ENCODE peak calls at places on chromosomes 12 and 14, in nine cellular contexts. V, S, T, U, K, Y, A, F and I are unnamed samples.

GRCh38 chr12:31813305-31813704 is 84.5 kb upstream of the AMN1 start:
- DNase-seq in U (no peak), T (no peak), A (no peak), S (no peak), K (peak; percentile 31), F (no peak), Y (no peak), V (no peak), I (no peak)

GRCh38 chr14:22390824-22391461 is 198.1 kb downstream of the DAD1 start:
- DNase-seq in Y (no peak), V (no peak), K (peak; percentile 15), T (no peak), F (no peak), A (no peak), S (peak; percentile 75), U (no peak), I (no peak)

GRCh38 chr14:29548948-29549370 is 378.7 kb downstream of the PRKD1 start:
- DNase-seq in Y (no peak), U (no peak), A (no peak), V (no peak), K (peak; percentile 68), S (peak; percentile 47), F (peak; percentile 44), T (peak; percentile 50), I (no peak)

GRCh38 chr12:75944097-75944904 is 87.3 kb downstream of the PHLDA1 start:
- DNase-seq in A (no peak), V (no peak), F (peak; percentile 41), T (peak; percentile 96), K (peak; percentile 94), S (peak; percentile 99), Y (no peak), U (no peak), I (no peak)

GRCh38 chr14:53022593-53022992 is 71.7 kb upstream of the FERMT2 start:
- DNase-seq in A (no peak), T (peak; percentile 58), F (no peak), K (no peak), U (no peak), V (no peak), S (peak; percentile 67), Y (no peak), I (no peak)

GRCh38 chr12:41034686-41035085 is 153.4 kb upstream of the PDZRN4 start:
- DNase-seq in U (no peak), Y (no peak), K (no peak), F (no peak), V (peak; percentile 22), T (peak; percentile 54), A (no peak), S (peak; percentile 64), I (no peak)

GRCh38 chr12:90152897-90153624 is 444.4 kb upstream of the ATP2B1 start:
- DNase-seq in U (no peak), S (no peak), Y (no peak), A (no peak), T (no peak), V (no peak), F (no peak), K (no peak), I (no peak)

GRCh38 chr14:104460920-104461651 is 118.5 kb upstream of the C14orf180 start:
- DNase-seq in T (no peak), A (no peak), Y (peak; percentile 88), K (no peak), S (no peak), V (no peak), F (no peak), U (no peak), I (no peak)

GRCh38 chr14:53384073-53384472 is 230.9 kb upstream of the DDHD1 start:
- DNase-seq in S (peak; percentile 51), Y (no peak), U (no peak), A (no peak), T (no peak), K (no peak), V (no peak), F (no peak), I (no peak)

GRCh38 chr12:26295001-26295400 is 99.6 kb downstream of the SSPN start:
- DNase-seq in K (no peak), S (no peak), A (no peak), U (no peak), T (no peak), V (no peak), Y (no peak), F (no peak), I (no peak)

GRCh38 chr12:58425481-58426392 is 484.4 kb downstream of the ATP23 start:
- DNase-seq in F (no peak), T (peak; percentile 95), S (peak; percentile 95), U (no peak), V (no peak), A (no peak), Y (peak; percentile 57), K (peak; percentile 95), I (no peak)

GRCh38 chr12:124754491-124754890 is 109.2 kb downstream of the SCARB1 start:
- DNase-seq in K (no peak), T (no peak), V (no peak), Y (no peak), A (no peak), S (no peak), U (no peak), F (no peak), I (no peak)
- H3K4me1 ChIP-seq in K (peaks cover 6% of the 10 kb centered on the region), T (peaks cover 13% of the 10 kb centered on the region), V (no peaks in the 10 kb centered on the region), Y (no peaks in the 10 kb centered on the region), A (no peaks in the 10 kb centered on the region), S (no peaks in the 10 kb centered on the region), U (peaks cover 7% of the 10 kb centered on the region), F (no peaks in the 10 kb centered on the region), I (no peaks in the 10 kb centered on the region)

DNA sequence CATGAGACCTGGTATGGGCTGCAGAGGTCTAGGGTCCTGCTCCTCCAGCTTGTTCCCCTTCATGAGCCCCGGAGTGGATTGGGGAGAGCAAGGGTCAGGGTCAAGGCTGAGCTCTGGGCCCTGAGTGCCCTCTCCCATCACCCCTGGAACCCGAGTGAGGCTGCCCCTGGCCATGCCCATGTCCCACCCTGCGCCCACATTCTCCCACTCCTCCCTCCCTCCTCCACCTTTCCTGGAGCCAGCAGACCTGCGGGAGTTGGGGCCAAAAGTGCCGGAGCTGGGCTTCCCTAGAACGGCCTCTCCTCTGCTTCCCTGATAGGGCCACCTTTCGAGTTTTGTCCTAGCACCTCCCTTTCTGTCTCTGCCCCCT is 597 bp downstream of the SCNN1A start:
- DNase-seq in T (no peak), U (no peak), F (no peak), V (no peak), A (no peak), K (no peak), Y (peak; percentile 48), S (no peak), I (no peak)
- H3K4me1 ChIP-seq in T (peaks cover 47% of the 10 kb centered on the region), U (peaks cover 20% of the 10 kb centered on the region), F (peaks cover 10% of the 10 kb centered on the region), V (peaks cover 15% of the 10 kb centered on the region), A (no peaks in the 10 kb centered on the region), K (peaks cover 84% of the 10 kb centered on the region), Y (peaks cover 19% of the 10 kb centered on the region), S (peaks cover 40% of the 10 kb centered on the region), I (no peaks in the 10 kb centered on the region)

DNA sequence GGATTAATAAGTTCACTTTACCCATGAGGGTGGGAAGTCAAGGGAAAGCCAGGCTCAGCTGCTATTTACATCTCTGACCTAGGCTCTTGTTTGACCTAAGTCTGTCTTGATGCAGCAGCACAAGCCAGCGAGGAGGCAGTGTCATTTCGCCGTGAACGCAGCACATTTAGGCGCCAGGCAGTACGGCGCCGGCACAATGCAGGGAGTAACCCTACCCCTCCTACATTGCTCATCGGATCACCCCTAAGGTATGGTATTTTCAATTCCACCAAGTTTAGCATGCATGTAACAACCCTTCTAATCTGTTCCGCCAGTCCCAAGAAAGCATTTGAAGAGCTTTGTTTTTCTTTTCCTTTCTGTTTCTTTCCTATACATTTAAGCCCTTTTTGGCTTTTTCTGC is 81.2 kb downstream of the PCNX1 start:
- DNase-seq in A (no peak), Y (no peak), U (no peak), K (no peak), V (no peak), F (no peak), T (no peak), S (no peak), I (no peak)
- H3K4me1 ChIP-seq in A (peaks cover 56% of the 10 kb centered on the region), Y (no peaks in the 10 kb centered on the region), U (peaks cover 32% of the 10 kb centered on the region), K (no peaks in the 10 kb centered on the region), V (no peaks in the 10 kb centered on the region), F (no peaks in the 10 kb centered on the region), T (peaks cover 4% of the 10 kb centered on the region), S (peaks cover 9% of the 10 kb centered on the region), I (no peaks in the 10 kb centered on the region)

DNA sequence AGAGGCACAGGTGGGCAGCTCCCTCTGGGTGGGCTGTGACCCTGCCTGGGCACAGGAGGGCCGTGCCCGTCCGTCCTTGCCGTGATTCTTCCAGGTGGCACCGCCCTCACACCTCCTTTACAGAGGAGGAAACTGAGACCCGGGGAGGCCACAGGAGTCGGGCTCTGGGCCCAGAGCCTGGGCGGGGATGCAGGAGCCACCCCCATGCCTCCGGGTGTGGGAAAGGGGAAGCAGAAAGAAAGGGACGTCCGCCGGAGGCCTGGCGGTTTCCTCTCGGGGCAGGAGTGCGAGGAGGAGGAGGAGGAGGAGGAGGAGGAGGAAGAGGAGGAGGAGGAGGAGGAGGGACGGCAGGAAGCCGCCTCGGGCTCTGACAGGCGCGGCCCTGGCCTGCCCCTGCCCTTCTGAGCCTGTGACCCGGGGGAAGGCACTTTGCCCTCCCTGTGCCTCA is 23.0 kb downstream of the SH2B3 start:
- DNase-seq in U (no peak), F (peak; percentile 30), V (no peak), S (no peak), T (no peak), A (no peak), Y (no peak), K (no peak), I (no peak)
- H3K4me1 ChIP-seq in U (peaks cover 98% of the 10 kb centered on the region), F (peaks cover 43% of the 10 kb centered on the region), V (peaks cover 3% of the 10 kb centered on the region), S (peaks cover 3% of the 10 kb centered on the region), T (peaks cover 52% of the 10 kb centered on the region), A (peaks cover 97% of the 10 kb centered on the region), Y (peaks cover 8% of the 10 kb centered on the region), K (peaks cover 22% of the 10 kb centered on the region), I (no peaks in the 10 kb centered on the region)

GRCh38 chr14:93978735-93979134 is 2.4 kb upstream of the ASB2 start:
- DNase-seq in U (no peak), T (no peak), V (no peak), Y (no peak), F (no peak), K (no peak), S (no peak), A (no peak), I (no peak)
- H3K4me1 ChIP-seq in U (peaks cover 42% of the 10 kb centered on the region), T (peaks cover 12% of the 10 kb centered on the region), V (no peaks in the 10 kb centered on the region), Y (no peaks in the 10 kb centered on the region), F (peaks cover 62% of the 10 kb centered on the region), K (no peaks in the 10 kb centered on the region), S (no peaks in the 10 kb centered on the region), A (peaks cover 38% of the 10 kb centered on the region), I (peaks cover 7% of the 10 kb centered on the region)

GRCh38 chr12:79682593-79682992 is 8.2 kb downstream of the PAWR start:
- DNase-seq in S (no peak), F (no peak), Y (no peak), V (no peak), A (no peak), U (no peak), K (no peak), T (no peak), I (no peak)
- H3K4me1 ChIP-seq in S (peaks cover 58% of the 10 kb centered on the region), F (peaks cover 86% of the 10 kb centered on the region), Y (peaks cover 10% of the 10 kb centered on the region), V (peaks cover 7% of the 10 kb centered on the region), A (no peaks in the 10 kb centered on the region), U (peaks cover 4% of the 10 kb centered on the region), K (peaks cover 86% of the 10 kb centered on the region), T (peaks cover 29% of the 10 kb centered on the region), I (peaks cover 17% of the 10 kb centered on the region)

GRCh38 chr14:73775339-73776193 is 61.4 kb upstream of the PNMA1 start:
- DNase-seq in A (no peak), Y (peak; percentile 36), U (no peak), F (peak; percentile 55), S (no peak), T (no peak), K (no peak), V (peak; percentile 18), I (peak; percentile 44)
- H3K4me1 ChIP-seq in A (peaks cover 58% of the 10 kb centered on the region), Y (peaks cover 31% of the 10 kb centered on the region), U (peaks cover 59% of the 10 kb centered on the region), F (peaks cover 90% of the 10 kb centered on the region), S (peaks cover 23% of the 10 kb centered on the region), T (peaks cover 21% of the 10 kb centered on the region), K (peaks cover 11% of the 10 kb centered on the region), V (peaks cover 16% of the 10 kb centered on the region), I (peaks cover 5% of the 10 kb centered on the region)